ENCODE peak calls at places on chromosomes 11 and 22, in eight cellular contexts. U, X, D, T, P, I, Q and B are unnamed samples.

GRCh38 chr22:20319745-20320658 is at the start of gene DGCR6L:
- DNase-seq in U (peak), X (peak), D (peak), T (peak), P (peak), I (peak), Q (peak), B (peak)

GRCh38 chr11:71098776-71099175 is 153.6 kb downstream of the SHANK2 start:
- DNase-seq in U (no peak), X (no peak), D (no peak), T (no peak), P (no peak), I (no peak), Q (no peak), B (no peak)

GRCh38 chr11:11605821-11606450 is 15.9 kb downstream of the GALNT18 start:
- DNase-seq in U (no peak), X (no peak), D (no peak), T (no peak), P (no peak), I (no peak), Q (no peak), B (no peak)

GRCh38 chr11:12019337-12019736 is 10.9 kb upstream of the DKK3 start:
- DNase-seq in U (peak), X (no peak), D (no peak), T (no peak), P (no peak), I (no peak), Q (no peak), B (no peak)

GRCh38 chr11:102007567-102008437 is 39.4 kb upstream of the CFAP300 start:
- DNase-seq in U (no peak), X (peak), D (no peak), T (no peak), P (peak), I (peak), Q (no peak), B (peak)

GRCh38 chr11:65606876-65607613 is 7.0 kb downstream of the MAP3K11 start:
- DNase-seq in U (peak), X (peak), D (no peak), T (no peak), P (peak), I (no peak), Q (peak), B (peak)

GRCh38 chr22:23780146-23780748 is 6.5 kb upstream of the SMARCB1 start:
- DNase-seq in U (no peak), X (no peak), D (no peak), T (no peak), P (no peak), I (no peak), Q (no peak), B (no peak)

GRCh38 chr11:57375490-57375889 is 5.5 kb downstream of the PRG3 start:
- DNase-seq in U (no peak), X (no peak), D (no peak), T (no peak), P (no peak), I (no peak), Q (no peak), B (no peak)

GRCh38 chr11:1854132-1854948 is 1.5 kb downstream of the LSP1 start:
- DNase-seq in U (no peak), X (no peak), D (no peak), T (no peak), P (no peak), I (no peak), Q (no peak), B (no peak)

GRCh38 chr11:17563961-17564686 is 17.1 kb downstream of the OTOG start:
- DNase-seq in U (no peak), X (no peak), D (no peak), T (no peak), P (no peak), I (no peak), Q (no peak), B (no peak)

GRCh38 chr11:129652828-129653227 is 162.8 kb upstream of the TMEM45B start:
- DNase-seq in U (no peak), X (peak), D (no peak), T (no peak), P (no peak), I (no peak), Q (no peak), B (no peak)

GRCh38 chr11:3167143-3168119 is 2.3 kb upstream of the OSBPL5 start:
- DNase-seq in U (no peak), X (no peak), D (no peak), T (no peak), P (no peak), I (no peak), Q (peak), B (no peak)

GRCh38 chr11:134513585-134514120 is 101.6 kb upstream of the B3GAT1 start:
- DNase-seq in U (no peak), X (no peak), D (no peak), T (peak), P (no peak), I (no peak), Q (no peak), B (no peak)

GRCh38 chr11:93738647-93739081 is 2.6 kb downstream of the TAF1D start:
- DNase-seq in U (no peak), X (peak), D (no peak), T (no peak), P (no peak), I (no peak), Q (no peak), B (no peak)

GRCh38 chr11:93017821-93018690 is 48.6 kb downstream of the MTNR1B start:
- DNase-seq in U (no peak), X (peak), D (no peak), T (no peak), P (no peak), I (no peak), Q (no peak), B (no peak)

GRCh38 chr11:107769189-107769588 is 57.3 kb upstream of the SLN start:
- DNase-seq in U (no peak), X (peak), D (no peak), T (no peak), P (no peak), I (no peak), Q (no peak), B (peak)

GRCh38 chr11:2671748-2672147 is 28.0 kb downstream of the KCNQ1OT1 start:
- DNase-seq in U (no peak), X (no peak), D (no peak), T (no peak), P (no peak), I (no peak), Q (no peak), B (no peak)

GRCh38 chr11:119709638-119710346 is 19.2 kb downstream of the NECTIN1 start:
- DNase-seq in U (no peak), X (peak), D (no peak), T (no peak), P (no peak), I (no peak), Q (no peak), B (peak)

GRCh38 chr11:90434858-90435257 is 212.0 kb upstream of the CHORDC1 start:
- DNase-seq in U (no peak), X (no peak), D (no peak), T (no peak), P (no peak), I (no peak), Q (no peak), B (no peak)

GRCh38 chr11:72080326-72081183 is at the start of the genes LRRC51 and NUMA1:
- DNase-seq in U (peak), X (peak), D (peak), T (peak), P (peak), I (peak), Q (peak), B (peak)

GRCh38 chr22:19040581-19041402 is 81.4 kb downstream of the DGCR2 start:
- DNase-seq in U (no peak), X (no peak), D (no peak), T (no peak), P (no peak), I (no peak), Q (no peak), B (no peak)

GRCh38 chr11:67548555-67549110 is 25.4 kb upstream of the CABP2 start:
- DNase-seq in U (no peak), X (no peak), D (no peak), T (no peak), P (no peak), I (no peak), Q (no peak), B (no peak)

GRCh38 chr11:117273550-117274289 is 17.4 kb upstream of the BACE1-AS start:
- DNase-seq in U (no peak), X (peak), D (no peak), T (no peak), P (no peak), I (no peak), Q (no peak), B (peak)

GRCh38 chr11:92711913-92712312 is 257.5 kb upstream of the MTNR1B start:
- DNase-seq in U (no peak), X (no peak), D (no peak), T (no peak), P (no peak), I (no peak), Q (no peak), B (no peak)

GRCh38 chr22:18965526-18966421 is 29.7 kb upstream of the PRODH start:
- DNase-seq in U (no peak), X (no peak), D (no peak), T (no peak), P (no peak), I (no peak), Q (no peak), B (no peak)

GRCh38 chr11:94525933-94526332 is 13.7 kb downstream of the C11orf97 start:
- DNase-seq in U (peak), X (peak), D (no peak), T (no peak), P (peak), I (no peak), Q (peak), B (no peak)

GRCh38 chr22:32378703-32379272 is 21.1 kb downstream of the RFPL3 start:
- DNase-seq in U (peak), X (peak), D (no peak), T (no peak), P (peak), I (no peak), Q (no peak), B (no peak)

GRCh38 chr22:20853236-20853660 is 5.4 kb downstream of the PI4KA start:
- DNase-seq in U (no peak), X (no peak), D (no peak), T (no peak), P (no peak), I (no peak), Q (no peak), B (no peak)

GRCh38 chr11:27209562-27210005 is 153.4 kb downstream of the CCDC34 start:
- DNase-seq in U (no peak), X (peak), D (no peak), T (no peak), P (no peak), I (no peak), Q (peak), B (peak)

GRCh38 chr22:32063701-32064100 is 20.6 kb downstream of the SLC5A1 start:
- DNase-seq in U (no peak), X (no peak), D (no peak), T (no peak), P (no peak), I (no peak), Q (no peak), B (no peak)

GRCh38 chr11:130462101-130462885 is 13.8 kb downstream of the ADAMTS15 start:
- DNase-seq in U (no peak), X (no peak), D (no peak), T (no peak), P (no peak), I (no peak), Q (no peak), B (no peak)

GRCh38 chr11:14148653-14149273 is 186.2 kb downstream of the SPON1 start:
- DNase-seq in U (no peak), X (peak), D (no peak), T (no peak), P (no peak), I (peak), Q (no peak), B (peak)

GRCh38 chr11:118911880-118912741 is 13.6 kb downstream of the BCL9L start:
- DNase-seq in U (peak), X (peak), D (peak), T (peak), P (peak), I (no peak), Q (peak), B (no peak)

GRCh38 chr11:5624489-5625278 is at the start of gene TRIM34:
- DNase-seq in U (no peak), X (peak), D (peak), T (peak), P (peak), I (peak), Q (peak), B (no peak)

GRCh38 chr11:6654281-6655019 is 1.2 kb downstream of the DCHS1 start:
- DNase-seq in U (peak), X (no peak), D (no peak), T (no peak), P (no peak), I (no peak), Q (no peak), B (no peak)

GRCh38 chr11:1158681-1159525 is 1.1 kb downstream of the MUC5AC start:
- DNase-seq in U (no peak), X (no peak), D (no peak), T (no peak), P (no peak), I (no peak), Q (no peak), B (no peak)

GRCh38 chr11:125262194-125262824 is 97.8 kb downstream of the PKNOX2 start:
- DNase-seq in U (no peak), X (no peak), D (no peak), T (no peak), P (no peak), I (no peak), Q (peak), B (no peak)

GRCh38 chr11:31799036-31799793 is 11.9 kb downstream of the PAX6 start:
- DNase-seq in U (no peak), X (no peak), D (no peak), T (no peak), P (no peak), I (no peak), Q (no peak), B (no peak)